ENCODE peak calls at places on chromosomes 7 and 10, in six cellular contexts. S is ovary; P is astrocyte of the cerebellum; B is neural crest cell; U is tibial artery; V is activated CD8-positive, alpha-beta memory T cell treated with anti-CD3 and anti-CD28 coated beads, Interleukin-2, amount 50 U/mL, for 48 hours. O is an unnamed sample.

GRCh38 chr10:116849271-116850057 is at the start of gene ENO4:
- DNase-seq in S (peak), P (peak), B (peak), U (peak), V (peak), O (peak)

GRCh38 chr7:155365146-155365874 is 67.6 kb downstream of the INSIG1 start:
- DNase-seq in S (no peak), P (no peak), B (no peak), U (peak), V (no peak), O (no peak)

GRCh38 chr10:85609509-85609908 is 757.1 kb downstream of the GRID1 start:
- DNase-seq in S (no peak), P (no peak), B (no peak), U (peak), V (peak), O (no peak)

GRCh38 chr7:30787476-30787875 is 16.3 kb downstream of the MINDY4 start:
- DNase-seq in S (no peak), P (no peak), B (no peak), U (no peak), V (no peak), O (no peak)

GRCh38 chr7:10707519-10707918 is 266.2 kb upstream of the PHF14 start:
- DNase-seq in S (no peak), P (no peak), B (no peak), U (no peak), V (no peak), O (no peak)

GRCh38 chr10:77867124-77867715 is 59.3 kb downstream of the DLG5 start:
- DNase-seq in S (no peak), P (no peak), B (no peak), U (no peak), V (no peak), O (no peak)

GRCh38 chr7:51249187-51249945 is 67.2 kb downstream of the COBL start:
- DNase-seq in S (no peak), P (no peak), B (no peak), U (peak), V (no peak), O (no peak)

GRCh38 chr10:112519129-112519761 is 72.2 kb downstream of the VTI1A start:
- DNase-seq in S (no peak), P (no peak), B (no peak), U (no peak), V (no peak), O (no peak)

GRCh38 chr10:103836273-103836672 is 19.1 kb downstream of the SH3PXD2A start:
- DNase-seq in S (no peak), P (no peak), B (no peak), U (peak), V (no peak), O (no peak)

GRCh38 chr7:102992820-102993531 is 80.2 kb downstream of the LRRC17 start:
- DNase-seq in S (no peak), P (peak), B (no peak), U (no peak), V (no peak), O (no peak)

GRCh38 chr10:91046891-91047290 is 126.0 kb upstream of the ANKRD1 start:
- DNase-seq in S (no peak), P (no peak), B (no peak), U (no peak), V (no peak), O (no peak)

GRCh38 chr7:125423444-125424155 is 494.0 kb upstream of the POT1 start:
- DNase-seq in S (no peak), P (peak), B (no peak), U (no peak), V (no peak), O (no peak)

GRCh38 chr10:113175176-113175575 is 225.1 kb downstream of the TCF7L2 start:
- DNase-seq in S (no peak), P (no peak), B (no peak), U (no peak), V (no peak), O (no peak)

GRCh38 chr10:94500063-94500462 is 45.5 kb upstream of the HELLS start:
- DNase-seq in S (no peak), P (no peak), B (no peak), U (no peak), V (no peak), O (no peak)

GRCh38 chr10:74589226-74589673 is 237.2 kb upstream of the KAT6B start:
- DNase-seq in S (peak), P (peak), B (peak), U (peak), V (peak), O (peak)

GRCh38 chr10:95183451-95184230 is 10.4 kb upstream of the ACSM6 start:
- DNase-seq in S (peak), P (peak), B (peak), U (peak), V (peak), O (peak)

GRCh38 chr10:54081950-54082349 is 719.1 kb downstream of the PCDH15 start:
- DNase-seq in S (no peak), P (no peak), B (no peak), U (no peak), V (no peak), O (no peak)

GRCh38 chr7:28106316-28106957 is 74.2 kb downstream of the JAZF1 start:
- DNase-seq in S (no peak), P (no peak), B (no peak), U (no peak), V (no peak), O (no peak)

GRCh38 chr10:99426689-99427088 is 3.7 kb downstream of the GOT1 start:
- DNase-seq in S (no peak), P (no peak), B (no peak), U (no peak), V (no peak), O (no peak)

GRCh38 chr10:47299989-47300931 is at the start of gene GDF10:
- DNase-seq in S (no peak), P (no peak), B (peak), U (no peak), V (no peak), O (no peak)

GRCh38 chr7:2157473-2158279 is 75.1 kb downstream of the MAD1L1 start:
- DNase-seq in S (peak), P (peak), B (no peak), U (peak), V (no peak), O (peak)

GRCh38 chr7:99124636-99125504 is 19.0 kb downstream of the SMURF1 start:
- DNase-seq in S (no peak), P (no peak), B (no peak), U (no peak), V (no peak), O (no peak)

GRCh38 chr7:128168667-128169210 is 72.3 kb upstream of the LEP start:
- DNase-seq in S (peak), P (no peak), B (peak), U (peak), V (no peak), O (no peak)

O was measured in hypothalamus.